ENCODE peak calls at places on chromosomes 12 and 14, in ten cellular contexts. N, X, Z, A, H, S, L, F, W and P are unnamed samples.

GRCh38 chr14:22885975-22886374 is 3.0 kb downstream of the REM2 start:
- DNase-seq in N (no peak), X (no peak), Z (no peak), A (no peak), H (peak), S (no peak), L (no peak), F (no peak), W (no peak), P (no peak)

GRCh38 chr14:69901113-69901951 is 22.1 kb downstream of the SMOC1 start:
- DNase-seq in N (no peak), X (no peak), Z (no peak), A (no peak), H (no peak), S (no peak), L (peak), F (no peak), W (no peak), P (no peak)

GRCh38 chr12:122527478-122527944 is 462 bp downstream of the KNTC1 start:
- DNase-seq in N (no peak), X (peak), Z (no peak), A (no peak), H (no peak), S (no peak), L (no peak), F (no peak), W (no peak), P (no peak)

GRCh38 chr12:101772019-101772774 is 32.9 kb upstream of the SYCP3 start:
- DNase-seq in N (no peak), X (no peak), Z (no peak), A (no peak), H (no peak), S (no peak), L (no peak), F (no peak), W (no peak), P (no peak)

GRCh38 chr12:24661657-24662096 is 287.2 kb downstream of the BCAT1 start:
- DNase-seq in N (peak), X (no peak), Z (no peak), A (no peak), H (peak), S (no peak), L (peak), F (no peak), W (peak), P (peak)

GRCh38 chr14:30034049-30034635 is 106.5 kb upstream of the PRKD1 start:
- DNase-seq in N (no peak), X (no peak), Z (no peak), A (no peak), H (no peak), S (no peak), L (peak), F (no peak), W (no peak), P (no peak)

GRCh38 chr12:56590237-56590830 is 39.8 kb downstream of the BAZ2A start:
- DNase-seq in N (no peak), X (no peak), Z (no peak), A (peak), H (no peak), S (no peak), L (no peak), F (no peak), W (no peak), P (no peak)

GRCh38 chr12:58764100-58764953 is 156.0 kb downstream of the LRIG3 start:
- DNase-seq in N (no peak), X (no peak), Z (no peak), A (peak), H (peak), S (no peak), L (peak), F (no peak), W (no peak), P (no peak)

GRCh38 chr14:39998854-39999253 is 566.6 kb upstream of the FBXO33 start:
- DNase-seq in N (no peak), X (no peak), Z (no peak), A (no peak), H (no peak), S (no peak), L (no peak), F (no peak), W (no peak), P (no peak)

GRCh38 chr14:105848570-105848969 is 322.2 kb downstream of the TMEM121 start:
- DNase-seq in N (no peak), X (no peak), Z (no peak), A (no peak), H (no peak), S (no peak), L (no peak), F (no peak), W (no peak), P (no peak)

GRCh38 chr12:105289114-105289904 is 41.2 kb upstream of the C12orf75 start:
- DNase-seq in N (no peak), X (no peak), Z (no peak), A (peak), H (no peak), S (no peak), L (peak), F (no peak), W (no peak), P (no peak)

GRCh38 chr12:118714051-118714460 is 267.3 kb upstream of the SRRM4 start:
- DNase-seq in N (no peak), X (peak), Z (no peak), A (no peak), H (no peak), S (no peak), L (no peak), F (no peak), W (no peak), P (no peak)

GRCh38 chr14:68137704-68138619 is 318.4 kb downstream of the RAD51B start:
- DNase-seq in N (no peak), X (peak), Z (no peak), A (peak), H (peak), S (no peak), L (peak), F (peak), W (no peak), P (no peak)

GRCh38 chr12:100127766-100128508 is 14.7 kb downstream of the BLTP3B start:
- DNase-seq in N (no peak), X (no peak), Z (no peak), A (peak), H (no peak), S (no peak), L (peak), F (peak), W (peak), P (no peak)

GRCh38 chr12:124240493-124240892 is 54.4 kb upstream of the RFLNA start:
- DNase-seq in N (peak), X (peak), Z (no peak), A (no peak), H (no peak), S (no peak), L (no peak), F (no peak), W (no peak), P (no peak)

GRCh38 chr14:55129086-55129427 is at the start of gene LGALS3:
- DNase-seq in N (peak), X (peak), Z (no peak), A (peak), H (peak), S (peak), L (peak), F (peak), W (no peak), P (peak)

GRCh38 chr12:15527201-15527782 is 205.0 kb downstream of the PTPRO start:
- DNase-seq in N (peak), X (no peak), Z (no peak), A (peak), H (peak), S (no peak), L (no peak), F (no peak), W (no peak), P (no peak)

GRCh38 chr14:100893760-100894159 is 9.8 kb downstream of the RTL1 start:
- DNase-seq in N (peak), X (no peak), Z (no peak), A (no peak), H (peak), S (peak), L (no peak), F (no peak), W (no peak), P (no peak)

GRCh38 chr12:113071427-113072112 is 15.0 kb downstream of the DTX1 start:
- DNase-seq in N (no peak), X (no peak), Z (no peak), A (no peak), H (peak), S (no peak), L (no peak), F (no peak), W (no peak), P (no peak)

GRCh38 chr12:2163172-2163927 is 110.6 kb downstream of the CACNA1C start:
- DNase-seq in N (no peak), X (no peak), Z (no peak), A (no peak), H (peak), S (no peak), L (peak), F (peak), W (peak), P (peak)

GRCh38 chr14:38704220-38704619 is 398.8 kb downstream of the SEC23A start:
- DNase-seq in N (no peak), X (no peak), Z (no peak), A (no peak), H (no peak), S (no peak), L (no peak), F (no peak), W (no peak), P (no peak)

GRCh38 chr12:18643673-18644072 is 94.1 kb downstream of the PLCZ1 start:
- DNase-seq in N (no peak), X (no peak), Z (no peak), A (no peak), H (no peak), S (no peak), L (peak), F (peak), W (no peak), P (no peak)

GRCh38 chr12:225012-225411 is 11.1 kb upstream of the SLC6A12 start:
- DNase-seq in N (peak), X (no peak), Z (no peak), A (no peak), H (no peak), S (peak), L (no peak), F (no peak), W (no peak), P (no peak)

GRCh38 chr12:989751-990278 is 1.2 kb upstream of the ERC1 start:
- DNase-seq in N (no peak), X (peak), Z (no peak), A (peak), H (no peak), S (no peak), L (peak), F (peak), W (no peak), P (peak)

GRCh38 chr12:90174198-90174510 is 465.5 kb upstream of the ATP2B1 start:
- DNase-seq in N (no peak), X (no peak), Z (no peak), A (no peak), H (no peak), S (no peak), L (no peak), F (no peak), W (no peak), P (no peak)

GRCh38 chr12:5665615-5666014 is 233.7 kb downstream of the NTF3 start:
- DNase-seq in N (no peak), X (no peak), Z (no peak), A (peak), H (no peak), S (no peak), L (peak), F (no peak), W (no peak), P (no peak)

GRCh38 chr14:100892496-100893227 is 10.9 kb downstream of the RTL1 start:
- DNase-seq in N (peak), X (no peak), Z (no peak), A (no peak), H (no peak), S (peak), L (no peak), F (peak), W (no peak), P (no peak)

GRCh38 chr12:30753233-30753632 is 1.5 kb downstream of the CAPRIN2 start:
- DNase-seq in N (no peak), X (peak), Z (no peak), A (no peak), H (no peak), S (no peak), L (peak), F (no peak), W (no peak), P (no peak)

GRCh38 chr12:89525002-89525823 is 617 bp upstream of the GALNT4 start:
- DNase-seq in N (peak), X (peak), Z (peak), A (no peak), H (peak), S (no peak), L (peak), F (peak), W (no peak), P (peak)

GRCh38 chr14:92559486-92559885 is 45.9 kb downstream of the RIN3 start:
- DNase-seq in N (no peak), X (no peak), Z (no peak), A (no peak), H (no peak), S (no peak), L (no peak), F (no peak), W (no peak), P (no peak)

GRCh38 chr14:68598621-68599447 is 194.0 kb downstream of the ZFP36L1 start:
- DNase-seq in N (peak), X (peak), Z (no peak), A (peak), H (peak), S (no peak), L (peak), F (peak), W (peak), P (no peak)

GRCh38 chr14:95375539-95376109 is 55.9 kb upstream of the CLMN start:
- DNase-seq in N (no peak), X (no peak), Z (no peak), A (no peak), H (no peak), S (no peak), L (no peak), F (no peak), W (no peak), P (no peak)

GRCh38 chr14:64649383-64649998 is 54.7 kb upstream of the PLEKHG3 start:
- DNase-seq in N (no peak), X (no peak), Z (no peak), A (no peak), H (peak), S (no peak), L (peak), F (peak), W (no peak), P (no peak)

GRCh38 chr14:31457665-31458659 is 656 bp upstream of the DTD2 start:
- DNase-seq in N (no peak), X (no peak), Z (no peak), A (no peak), H (no peak), S (no peak), L (no peak), F (no peak), W (no peak), P (no peak)

GRCh38 chr14:31461545-31461944 is 4.2 kb upstream of the DTD2 start:
- DNase-seq in N (no peak), X (no peak), Z (no peak), A (no peak), H (no peak), S (no peak), L (no peak), F (no peak), W (no peak), P (no peak)

GRCh38 chr14:31456841-31457664 is at the start of gene DTD2:
- DNase-seq in N (peak), X (peak), Z (peak), A (peak), H (peak), S (peak), L (peak), F (peak), W (peak), P (peak)
- TF ChIP-seq CTCF in N (no peak), X (no peak), Z (no peak), A (no peak), H (no peak), S (no peak), L (no peak), F (no peak), W (no peak), P (no peak)

GRCh38 chr12:21941522-21942376 is 523 bp upstream of the ABCC9 start:
- DNase-seq in N (peak), X (no peak), Z (no peak), A (no peak), H (peak), S (no peak), L (peak), F (peak), W (peak), P (no peak)
- TF ChIP-seq CTCF in N (peak), X (no peak), Z (no peak), A (peak), H (peak), S (no peak), L (peak), F (peak), W (peak), P (no peak)

DNA sequence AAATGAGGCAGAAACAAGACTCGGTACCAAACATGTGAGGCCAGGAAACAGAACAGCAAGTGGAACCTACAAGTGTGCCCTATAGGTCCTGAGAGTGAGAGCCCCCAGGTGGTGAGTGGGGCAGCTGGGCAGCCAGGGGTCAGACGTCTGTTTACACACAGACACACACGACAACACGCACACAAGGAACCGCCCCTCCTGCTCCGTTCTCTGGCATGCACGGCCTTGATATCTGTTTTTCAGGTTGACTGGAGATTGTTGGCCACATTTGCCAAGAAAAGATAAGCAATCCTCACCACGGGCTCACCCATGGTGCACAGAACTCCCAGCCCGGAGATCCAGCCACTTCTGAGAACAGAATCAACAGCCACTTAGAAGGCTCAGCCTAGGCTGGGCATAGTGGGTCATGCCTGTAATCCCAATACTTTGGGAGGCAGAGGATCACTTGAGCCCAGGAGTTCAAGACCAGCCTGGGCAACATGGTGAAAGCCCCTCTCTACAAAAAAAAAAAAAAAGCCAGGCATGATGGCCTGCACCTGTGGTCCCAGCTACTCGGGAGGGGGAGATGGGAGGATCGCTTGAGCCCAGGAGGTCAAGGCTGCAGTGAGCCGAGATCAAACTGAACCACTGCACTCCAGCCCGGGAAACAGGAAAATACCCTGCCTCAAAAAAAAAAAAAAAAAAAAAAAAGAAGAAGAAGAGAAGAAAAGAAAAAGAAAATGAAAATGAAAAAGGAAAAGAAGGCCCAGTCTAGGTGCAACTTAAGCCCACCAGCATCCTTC is 19.4 kb upstream of the EIF5 start:
- DNase-seq in N (no peak), X (no peak), Z (no peak), A (no peak), H (no peak), S (no peak), L (no peak), F (no peak), W (no peak), P (no peak)
- TF ChIP-seq CTCF in N (no peak), X (no peak), Z (no peak), A (no peak), H (no peak), S (no peak), L (no peak), F (no peak), W (no peak), P (no peak)

DNA sequence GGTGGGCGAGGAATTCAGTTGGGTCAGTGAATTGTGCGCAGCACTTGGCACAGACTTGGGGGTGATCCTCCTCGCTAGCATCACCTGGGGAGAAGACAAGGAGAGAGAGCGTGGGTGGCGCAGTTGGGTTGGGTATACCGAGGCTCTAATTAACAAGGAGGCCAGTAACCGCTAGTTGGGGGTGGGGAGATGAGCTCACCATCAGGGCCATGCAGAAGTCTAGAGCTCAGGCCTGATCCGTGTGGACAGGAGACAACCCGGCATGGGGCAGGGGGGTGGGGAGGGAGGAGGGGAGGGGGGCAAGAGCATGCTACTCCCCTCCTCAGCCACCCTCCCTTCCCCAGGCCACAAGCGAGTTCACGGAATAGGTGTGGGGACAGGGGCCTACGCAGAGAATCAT is 575 bp downstream of the SALL2 start:
- DNase-seq in N (no peak), X (no peak), Z (no peak), A (no peak), H (no peak), S (no peak), L (no peak), F (peak), W (no peak), P (no peak)
- TF ChIP-seq CTCF in N (no peak), X (no peak), Z (no peak), A (no peak), H (no peak), S (no peak), L (no peak), F (no peak), W (no peak), P (no peak)